ENCODE peak calls at places on chromosome 11, in five cellular contexts. C, Y, R, X and U are unnamed samples.

GRCh38 chr11:134439181-134439580 is 27.1 kb upstream of the B3GAT1 start:
- DNase-seq in Y (no peak), R (no peak), X (no peak), C (no peak), U (no peak)

GRCh38 chr11:64170419-64170818 is 4.5 kb upstream of the MACROD1 start:
- DNase-seq in C (no peak), Y (no peak), R (no peak), X (no peak), U (no peak)

GRCh38 chr11:119320593-119321524 is 3.9 kb upstream of the MCAM start:
- DNase-seq in R (peak; percentile 90), C (peak; percentile 70), Y (peak; percentile 24), X (peak; percentile 64), U (no peak)

GRCh38 chr11:109089144-109089543 is 332.8 kb upstream of the C11orf87 start:
- DNase-seq in C (no peak), R (no peak), X (no peak), Y (no peak), U (no peak)

GRCh38 chr11:86639172-86639571 is 33.2 kb downstream of the ME3 start:
- DNase-seq in Y (peak; percentile 16), R (no peak), C (no peak), X (no peak), U (no peak)

GRCh38 chr11:69012092-69013008 is 696 bp downstream of the MRGPRF start:
- DNase-seq in X (peak; percentile 30), C (no peak), Y (peak; percentile 45), R (peak; percentile 52), U (no peak)

GRCh38 chr11:44016129-44016528 is 31.7 kb upstream of the ACCSL start:
- DNase-seq in Y (peak; percentile 78), R (no peak), X (no peak), C (peak; percentile 22), U (peak; percentile 71)

GRCh38 chr11:127003260-127003981 is 2.9 kb upstream of the KIRREL3 start:
- DNase-seq in Y (peak; percentile 70), C (peak; percentile 86), R (no peak), X (no peak), U (no peak)

GRCh38 chr11:25602149-25602548 is 729.8 kb upstream of the ANO3 start:
- DNase-seq in Y (no peak), R (no peak), C (no peak), X (no peak), U (no peak)

GRCh38 chr11:96217206-96217605 is 125.8 kb downstream of the MAML2 start:
- DNase-seq in Y (no peak), R (no peak), C (no peak), X (no peak), U (no peak)
- H3K4me1 ChIP-seq in Y (peaks cover 46% of the 10 kb centered on the region), R (peaks cover 99% of the 10 kb centered on the region), C (peaks cover 10% of the 10 kb centered on the region), X (peaks cover 84% of the 10 kb centered on the region), U (peaks cover 86% of the 10 kb centered on the region)

GRCh38 chr11:123235117-123235686 is 40.2 kb upstream of the CLMP start:
- DNase-seq in R (peak; percentile 79), X (peak; percentile 55), C (peak; percentile 76), Y (no peak), U (peak; percentile 13)
- H3K27ac ChIP-seq in R (peak overlapping the region; percentile 82), X (no peak overlapping the region), C (no peak overlapping the region), Y (no peak overlapping the region), U (peak overlapping the region; percentile 58)

GRCh38 chr11:27205269-27205668 is 157.7 kb downstream of the CCDC34 start:
- DNase-seq in Y (peak; percentile 52), C (no peak), X (no peak), R (no peak), U (no peak)

GRCh38 chr11:27203077-27203476 is 159.9 kb downstream of the CCDC34 start:
- DNase-seq in R (no peak), Y (no peak), X (no peak), C (no peak), U (no peak)

GRCh38 chr11:27205779-27206549 is 157.1 kb downstream of the CCDC34 start:
- DNase-seq in R (no peak), Y (peak; percentile 51), X (no peak), C (no peak), U (no peak)

GRCh38 chr11:27207025-27207650 is 155.9 kb downstream of the CCDC34 start:
- DNase-seq in X (no peak), C (no peak), Y (no peak), R (no peak), U (no peak)

DNA sequence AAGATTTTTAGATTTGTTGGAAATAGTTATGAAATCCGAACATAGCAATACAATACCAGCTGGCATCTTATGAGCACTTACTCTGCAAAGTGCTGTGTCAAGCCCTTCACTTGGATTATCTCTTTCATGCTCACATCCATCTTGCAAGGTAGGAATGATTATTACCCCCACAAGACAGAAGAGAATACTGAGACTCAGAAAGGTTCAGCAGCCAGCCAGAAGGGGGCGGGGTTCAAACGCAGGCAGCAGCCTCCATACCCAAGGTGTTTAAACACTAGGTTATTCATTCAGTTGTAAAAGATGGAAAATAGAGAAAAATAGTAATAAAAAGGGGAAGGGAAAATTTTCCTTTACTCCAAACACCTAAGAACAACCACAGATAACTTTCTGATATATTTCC is 158.5 kb downstream of the CCDC34 start:
- DNase-seq in C (peak; percentile 54), R (no peak), Y (no peak), X (no peak), U (no peak)
- H3K4me1 ChIP-seq in C (no peaks in the 10 kb centered on the region), R (peaks cover 38% of the 10 kb centered on the region), Y (peaks cover 73% of the 10 kb centered on the region), X (peaks cover 12% of the 10 kb centered on the region), U (peaks cover 2% of the 10 kb centered on the region)

GRCh38 chr11:123461164-123461563 is 31.1 kb downstream of the GRAMD1B start:
- DNase-seq in Y (no peak), X (no peak), C (no peak), R (no peak), U (no peak)
- H3K27ac ChIP-seq in Y (no peak overlapping the region), X (no peak overlapping the region), C (no peak overlapping the region), R (no peak overlapping the region), U (no peak overlapping the region)

GRCh38 chr11:35539256-35539655 is 13.8 kb upstream of the PAMR1 start:
- DNase-seq in R (no peak), C (no peak), Y (peak; percentile 44), X (no peak), U (no peak)
- H3K4me1 ChIP-seq in R (no peaks in the 10 kb centered on the region), C (no peaks in the 10 kb centered on the region), Y (peaks cover 46% of the 10 kb centered on the region), X (no peaks in the 10 kb centered on the region), U (no peaks in the 10 kb centered on the region)